ENCODE peak calls at places on chromosomes 2 and 18, in seven cellular contexts. Y is spleen, G is iPS DF 6.9, Q is lower lobe of right lung, M is neuronal stem cell, I is transverse colon, V is psoas muscle. D is an unnamed sample. For H3K27me3, the result is how much of the 10 kb centered on the place peaks cover.

GRCh38 chr2:188628989-188629889 is 337.6 kb downstream of the GULP1 start:
- DNase-seq in Y (no peak), G (no peak), Q (no peak), M (no peak), I (no peak), V (no peak), D (no peak)

GRCh38 chr2:107936427-107937359 is 49.6 kb upstream of the SLC5A7 start:
- DNase-seq in Y (no peak), G (no peak), Q (no peak), M (peak), I (no peak), V (no peak), D (no peak)

GRCh38 chr2:54676656-54677055 is 46.8 kb upstream of the EML6 start:
- DNase-seq in Y (no peak), G (no peak), Q (no peak), M (no peak), I (no peak), V (no peak), D (no peak)

GRCh38 chr18:78673516-78674321 is 305.9 kb upstream of the SALL3 start:
- DNase-seq in Y (peak), G (no peak), Q (no peak), M (no peak), I (no peak), V (no peak), D (no peak)

GRCh38 chr2:72350852-72351251 is 203.2 kb upstream of the CYP26B1 start:
- DNase-seq in Y (no peak), G (no peak), Q (no peak), M (peak), I (no peak), V (no peak), D (no peak)

GRCh38 chr2:190634381-190634780 is 14.5 kb upstream of the NAB1 start:
- DNase-seq in Y (no peak), G (no peak), Q (no peak), M (no peak), I (no peak), V (no peak), D (no peak)

GRCh38 chr2:32249731-32250236 is 14.9 kb downstream of the NLRC4 start:
- DNase-seq in Y (no peak), G (no peak), Q (no peak), M (no peak), I (no peak), V (no peak), D (no peak)

GRCh38 chr2:174603280-174603679 is 5.7 kb upstream of the WIPF1 start:
- DNase-seq in Y (peak), G (no peak), Q (no peak), M (peak), I (peak), V (no peak), D (peak)

GRCh38 chr2:64203131-64204005 is 59.1 kb upstream of the PELI1 start:
- DNase-seq in Y (no peak), G (no peak), Q (no peak), M (no peak), I (no peak), V (no peak), D (no peak)

GRCh38 chr18:13242797-13243196 is 24.2 kb downstream of the LDLRAD4 start:
- DNase-seq in Y (peak), G (no peak), Q (peak), M (no peak), I (no peak), V (no peak), D (no peak)

GRCh38 chr2:48016620-48017019 is 110.3 kb upstream of the FBXO11 start:
- DNase-seq in Y (no peak), G (peak), Q (no peak), M (no peak), I (no peak), V (no peak), D (no peak)

GRCh38 chr2:59919579-59919978 is 633.9 kb downstream of the BCL11A start:
- DNase-seq in Y (no peak), G (no peak), Q (no peak), M (no peak), I (no peak), V (no peak), D (no peak)

GRCh38 chr2:10490806-10491291 is 42.7 kb upstream of the ODC1 start:
- DNase-seq in Y (peak), G (no peak), Q (no peak), M (no peak), I (peak), V (no peak), D (no peak)

GRCh38 chr2:40315684-40316083 is 136.2 kb downstream of the SLC8A1 start:
- DNase-seq in Y (no peak), G (no peak), Q (no peak), M (no peak), I (no peak), V (no peak), D (no peak)

GRCh38 chr2:1867141-1867540 is 122.8 kb upstream of the PXDN start:
- DNase-seq in Y (no peak), G (no peak), Q (no peak), M (no peak), I (no peak), V (no peak), D (no peak)

GRCh38 chr18:75211002-75211621 is 515 bp downstream of the TSHZ1 start:
- DNase-seq in Y (peak), G (no peak), Q (peak), M (peak), I (peak), V (peak), D (no peak)

GRCh38 chr18:10242922-10243680 is 211.3 kb upstream of the APCDD1 start:
- DNase-seq in Y (no peak), G (no peak), Q (no peak), M (peak), I (no peak), V (no peak), D (no peak)

GRCh38 chr2:28681216-28681981 is 70.2 kb upstream of the PPP1CB start:
- DNase-seq in Y (no peak), G (no peak), Q (no peak), M (no peak), I (no peak), V (no peak), D (no peak)

GRCh38 chr2:43328157-43328556 is 101.8 kb upstream of the ZFP36L2 start:
- DNase-seq in Y (no peak), G (no peak), Q (no peak), M (no peak), I (no peak), V (no peak), D (no peak)

GRCh38 chr2:226971029-226971584 is 135.3 kb downstream of the RHBDD1 start:
- DNase-seq in Y (no peak), G (no peak), Q (no peak), M (no peak), I (no peak), V (no peak), D (no peak)

GRCh38 chr18:42178381-42179080 is 223.5 kb downstream of the PIK3C3 start:
- DNase-seq in Y (no peak), G (no peak), Q (no peak), M (no peak), I (no peak), V (no peak), D (no peak)

GRCh38 chr2:24124003-24124585 is 825 bp downstream of the FAM228B start:
- DNase-seq in Y (no peak), G (no peak), Q (no peak), M (no peak), I (no peak), V (no peak), D (no peak)

GRCh38 chr2:121776361-121776760 is 20.9 kb downstream of the TSN start:
- DNase-seq in Y (no peak), G (no peak), Q (no peak), M (no peak), I (no peak), V (no peak), D (no peak)

GRCh38 chr2:20235655-20236302 is 10.8 kb upstream of the SDC1 start:
- DNase-seq in Y (no peak), G (no peak), Q (no peak), M (no peak), I (peak), V (no peak), D (no peak)

GRCh38 chr2:28390857-28391563 is 1.6 kb upstream of the FOSL2 start:
- DNase-seq in Y (peak), G (no peak), Q (peak), M (no peak), I (peak), V (peak), D (peak)

GRCh38 chr2:68185541-68186164 is 28.0 kb downstream of the PNO1 start:
- DNase-seq in Y (no peak), G (peak), Q (peak), M (peak), I (peak), V (peak), D (peak)

GRCh38 chr2:25756444-25757022 is 83.2 kb upstream of the DTNB start:
- DNase-seq in Y (no peak), G (no peak), Q (no peak), M (no peak), I (no peak), V (no peak), D (peak)

GRCh38 chr2:38438133-38438532 is 61.1 kb upstream of the ATL2 start:
- DNase-seq in Y (no peak), G (no peak), Q (no peak), M (no peak), I (no peak), V (no peak), D (no peak)

GRCh38 chr2:187358531-187358930 is 89.5 kb downstream of the CALCRL start:
- DNase-seq in Y (no peak), G (no peak), Q (no peak), M (no peak), I (no peak), V (no peak), D (no peak)

GRCh38 chr18:58028109-58028784 is 15.8 kb upstream of the NEDD4L start:
- DNase-seq in Y (no peak), G (no peak), Q (no peak), M (no peak), I (no peak), V (no peak), D (no peak)

GRCh38 chr2:128466377-128467175 is 147.9 kb upstream of the HS6ST1 start:
- DNase-seq in Y (no peak), G (no peak), Q (no peak), M (no peak), I (no peak), V (peak), D (no peak)

GRCh38 chr2:26528870-26529269 is 50.9 kb upstream of the OTOF start:
- DNase-seq in Y (peak), G (no peak), Q (no peak), M (no peak), I (peak), V (no peak), D (no peak)

DNA sequence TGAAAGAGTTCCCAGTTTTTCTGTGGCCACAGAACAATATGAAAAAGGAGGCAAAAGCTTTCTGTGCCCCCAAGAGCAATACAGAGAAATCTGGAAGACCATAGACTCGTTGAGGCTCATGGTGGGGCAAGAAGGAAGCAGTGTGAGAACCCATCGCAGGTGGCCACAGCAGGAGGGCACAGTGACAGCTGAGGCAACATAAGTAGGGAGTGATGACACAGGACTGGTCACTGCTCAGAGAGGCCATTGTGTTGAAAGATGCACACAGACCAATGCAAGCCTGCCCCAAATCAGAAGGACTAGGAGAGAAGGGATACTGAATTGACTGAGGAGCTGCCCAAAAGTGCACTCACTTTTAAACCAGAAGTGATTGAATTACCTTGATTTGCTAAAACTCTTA is 483.6 kb downstream of the EPHA4 start:
- DNase-seq in Y (no peak), G (no peak), Q (no peak), M (no peak), I (no peak), V (no peak), D (no peak)
- H3K27ac ChIP-seq in Y (no peak), G (no peak), Q (no peak), M (no peak), I (no peak), V (no peak), D (no peak)

GRCh38 chr2:61420986-61421546 is 49.8 kb downstream of the USP34 start:
- DNase-seq in Y (no peak), G (no peak), Q (no peak), M (no peak), I (no peak), V (no peak), D (no peak)
- H3K4me3 ChIP-seq in Y (no peak), G (no peak), Q (no peak), M (no peak), I (no peak), V (no peak), D (no peak)

GRCh38 chr18:49666045-49666444 is 104.2 kb downstream of the LIPG start:
- DNase-seq in Y (no peak), G (no peak), Q (no peak), M (no peak), I (no peak), V (no peak), D (no peak)
- H3K27me3 ChIP-seq in Y (under half), G (under half), Q (under half), M (under half), I (under half), V (under half), D (under half)

GRCh38 chr2:65299246-65299645 is 71.6 kb downstream of the ACTR2 start:
- DNase-seq in Y (no peak), G (no peak), Q (no peak), M (no peak), I (no peak), V (no peak), D (no peak)
- H3K27ac ChIP-seq in Y (no peak), G (no peak), Q (peak), M (no peak), I (no peak), V (peak), D (no peak)

GRCh38 chr2:119544075-119545031 is at the start of gene CFAP221:
- DNase-seq in Y (peak), G (no peak), Q (peak), M (peak), I (peak), V (peak), D (peak)
- H3K4me3 ChIP-seq in Y (peak), G (peak), Q (peak), M (peak), I (peak), V (peak), D (peak)

GRCh38 chr18:23228102-23229051 is 93.1 kb downstream of the CABLES1 start:
- DNase-seq in Y (no peak), G (no peak), Q (no peak), M (no peak), I (peak), V (no peak), D (peak)
- H3K27me3 ChIP-seq in Y (under half), G (under half), Q (under half), M (under half), I (under half), V (under half), D (under half)

GRCh38 chr2:112645396-112646101 is at the start of gene SLC20A1:
- DNase-seq in Y (peak), G (peak), Q (peak), M (peak), I (peak), V (peak), D (peak)
- H3K27ac ChIP-seq in Y (peak), G (no peak), Q (peak), M (peak), I (peak), V (peak), D (peak)

DNA sequence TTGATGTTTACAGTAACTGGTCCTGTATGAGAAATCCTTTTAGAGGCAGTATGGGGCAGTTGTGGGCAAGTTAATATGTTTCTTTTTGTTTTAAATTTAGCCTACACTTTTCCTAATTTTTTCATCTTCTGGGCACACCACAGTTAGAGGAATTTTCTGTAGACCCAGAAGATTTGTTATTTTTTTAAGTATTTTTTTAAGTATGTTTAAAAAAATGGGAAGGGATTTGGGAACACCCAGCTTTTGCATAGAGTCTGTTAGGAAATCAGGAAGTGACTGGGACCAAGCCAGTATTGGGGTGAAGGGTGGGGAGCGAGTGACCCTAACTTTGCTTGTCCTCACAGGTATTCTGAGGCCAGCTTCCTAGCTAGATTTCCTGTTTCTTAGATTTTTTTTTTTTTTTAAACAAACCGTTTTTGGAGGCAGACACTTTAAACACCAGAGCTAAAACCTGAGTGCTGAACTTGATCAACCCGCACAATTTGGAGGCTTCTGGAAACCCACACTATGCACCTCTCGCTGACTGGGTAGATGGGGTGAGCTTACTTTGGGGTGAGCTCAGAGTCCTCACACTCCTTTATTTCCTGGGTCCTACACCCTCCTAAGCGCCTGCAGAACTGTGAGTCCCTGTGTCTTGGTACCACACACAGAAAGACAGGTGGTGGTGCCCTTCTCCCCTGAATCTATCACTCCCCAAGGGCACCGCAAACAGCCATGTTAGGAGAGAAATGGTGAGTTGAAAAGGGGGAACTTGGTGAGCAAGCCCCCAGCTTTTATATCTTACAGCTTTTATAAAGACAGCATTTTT is 5.2 kb downstream of the GATA6 start:
- DNase-seq in Y (no peak), G (no peak), Q (no peak), M (no peak), I (peak), V (no peak), D (no peak)
- H3K4me3 ChIP-seq in Y (peak), G (no peak), Q (peak), M (no peak), I (no peak), V (peak), D (no peak)

GRCh38 chr18:12015697-12016062 is 34.4 kb downstream of the IMPA2 start:
- DNase-seq in Y (peak), G (no peak), Q (peak), M (no peak), I (peak), V (peak), D (peak)
- H3K27me3 ChIP-seq in Y (under half), G (under half), Q (under half), M (under half), I (under half), V (under half), D (under half)

D was measured in HL-60.